ENCODE peak calls at places on chromosomes 1 and 21, in four cellular contexts. One of them, this sample, is unnamed.

GRCh38 chr1:53485478-53486394 is 26.5 kb downstream of the DMRTB1 start:
- DNase-seq in GM12878: no peak
- DNase-seq in HepG2: peak; percentile 49
- DNase-seq in K562: peak; percentile 87
- DNase-seq in this sample: peak; percentile 73

GRCh38 chr1:109547412-109548320 is 749 bp upstream of the GNAI3 start:
- DNase-seq in HepG2: no peak
- DNase-seq in K562: peak; percentile 42
- DNase-seq in GM12878: no peak
- DNase-seq in this sample: no peak

GRCh38 chr1:197352011-197352410 is 84.0 kb downstream of the CRB1 start:
- DNase-seq in GM12878: no peak
- DNase-seq in HepG2: no peak
- DNase-seq in K562: no peak
- DNase-seq in this sample: no peak

GRCh38 chr1:10217748-10218441 is 7.5 kb downstream of the KIF1B start:
- DNase-seq in GM12878: no peak
- DNase-seq in K562: no peak
- DNase-seq in HepG2: no peak
- DNase-seq in this sample: no peak

GRCh38 chr1:235075955-235076308 is 52.7 kb downstream of the TOMM20 start:
- DNase-seq in HepG2: no peak
- DNase-seq in K562: no peak
- DNase-seq in GM12878: no peak
- DNase-seq in this sample: no peak

GRCh38 chr1:152879559-152880198 is 1.6 kb downstream of the SMCP start:
- DNase-seq in K562: no peak
- DNase-seq in GM12878: no peak
- DNase-seq in HepG2: no peak
- DNase-seq in this sample: no peak

GRCh38 chr1:91631718-91632330 is 131.2 kb downstream of the CDC7 start:
- DNase-seq in HepG2: no peak
- DNase-seq in GM12878: no peak
- DNase-seq in K562: no peak
- DNase-seq in this sample: no peak

GRCh38 chr1:156487862-156488261 is 12.7 kb downstream of the MEF2D start:
- DNase-seq in HepG2: no peak
- DNase-seq in GM12878: no peak
- DNase-seq in K562: no peak
- DNase-seq in this sample: no peak

GRCh38 chr1:5232537-5232936 is 578.1 kb downstream of the AJAP1 start:
- DNase-seq in K562: no peak
- DNase-seq in GM12878: no peak
- DNase-seq in HepG2: no peak
- DNase-seq in this sample: no peak

GRCh38 chr1:4726620-4727341 is 72.4 kb downstream of the AJAP1 start:
- DNase-seq in K562: no peak
- DNase-seq in HepG2: no peak
- DNase-seq in GM12878: no peak
- DNase-seq in this sample: no peak

GRCh38 chr1:21335750-21336168 is 45.5 kb upstream of the ECE1 start:
- DNase-seq in HepG2: no peak
- DNase-seq in K562: no peak
- DNase-seq in GM12878: no peak
- DNase-seq in this sample: no peak

GRCh38 chr1:89356658-89357400 is 7.0 kb upstream of the GBP6 start:
- DNase-seq in GM12878: no peak
- DNase-seq in K562: no peak
- DNase-seq in HepG2: peak; percentile 89
- DNase-seq in this sample: no peak

GRCh38 chr1:24694380-24694843 is 50.8 kb upstream of the CLIC4 start:
- DNase-seq in HepG2: no peak
- DNase-seq in K562: peak; percentile 35
- DNase-seq in GM12878: peak; percentile 79
- DNase-seq in this sample: no peak

GRCh38 chr1:14603641-14604040 is 5.2 kb downstream of the KAZN start:
- DNase-seq in HepG2: no peak
- DNase-seq in K562: no peak
- DNase-seq in GM12878: no peak
- DNase-seq in this sample: no peak

GRCh38 chr1:119968068-119968492 is 71.8 kb upstream of the ADAM30 start:
- DNase-seq in GM12878: peak; percentile 31
- DNase-seq in K562: peak; percentile 61
- DNase-seq in HepG2: peak; percentile 63
- DNase-seq in this sample: peak; percentile 6

GRCh38 chr21:45279446-45280177 is 8.1 kb downstream of the POFUT2 start:
- DNase-seq in GM12878: no peak
- DNase-seq in K562: no peak
- DNase-seq in HepG2: no peak
- DNase-seq in this sample: no peak

GRCh38 chr1:8816831-8817412 is 518 bp downstream of the RERE start:
- DNase-seq in HepG2: no peak
- DNase-seq in K562: peak; percentile 51
- DNase-seq in GM12878: peak; percentile 34
- DNase-seq in this sample: no peak

GRCh38 chr1:156402621-156403020 is 33.6 kb downstream of the RHBG start:
- DNase-seq in K562: no peak
- DNase-seq in GM12878: no peak
- DNase-seq in HepG2: no peak
- DNase-seq in this sample: no peak

GRCh38 chr1:29550119-29550841 is 314.0 kb downstream of the PTPRU start:
- DNase-seq in K562: no peak
- DNase-seq in HepG2: no peak
- DNase-seq in GM12878: no peak
- DNase-seq in this sample: no peak

GRCh38 chr1:54173681-54174080 is 20.9 kb upstream of the CDCP2 start:
- DNase-seq in K562: no peak
- DNase-seq in GM12878: no peak
- DNase-seq in HepG2: no peak
- DNase-seq in this sample: no peak

DNA sequence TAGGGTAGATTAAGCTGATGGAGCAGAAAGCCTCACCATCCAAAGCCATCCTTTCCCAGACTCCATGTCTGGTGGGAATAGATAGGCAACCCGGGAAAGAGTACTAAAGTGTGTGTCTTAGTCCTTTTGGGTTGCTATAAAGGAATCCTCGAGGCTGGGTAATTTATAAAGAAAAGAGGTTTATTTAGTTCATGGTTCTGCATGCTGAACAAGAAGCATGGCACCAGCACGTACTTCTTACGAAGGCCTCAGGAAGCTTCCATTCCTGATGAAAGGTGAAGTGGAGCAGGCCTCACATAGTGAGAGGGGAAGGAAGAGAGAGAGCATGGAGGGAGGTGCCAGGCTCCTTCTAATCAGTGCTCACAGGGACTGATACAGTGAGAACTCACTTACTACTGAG is 6.2 kb upstream of the SLC37A1 start:
- DNase-seq in GM12878: no peak
- DNase-seq in HepG2: no peak
- DNase-seq in K562: no peak
- DNase-seq in this sample: no peak
- TF ChIP-seq CHD4 in GM12878: no peak
- TF ChIP-seq CHD4 in HepG2: no peak
- TF ChIP-seq CHD4 in K562: no peak
- TF ChIP-seq CHD4 in this sample: no peak

GRCh38 chr1:79264285-79264684 is 257.8 kb upstream of the ADGRL4 start:
- DNase-seq in GM12878: no peak
- DNase-seq in HepG2: no peak
- DNase-seq in K562: no peak
- DNase-seq in this sample: no peak
- TF ChIP-seq CHD4 in GM12878: no peak
- TF ChIP-seq CHD4 in HepG2: no peak
- TF ChIP-seq CHD4 in K562: no peak
- TF ChIP-seq CHD4 in this sample: no peak

GRCh38 chr1:183586455-183586854 is 3.8 kb downstream of the NCF2 start:
- DNase-seq in HepG2: no peak
- DNase-seq in GM12878: no peak
- DNase-seq in K562: no peak
- DNase-seq in this sample: no peak
- TF ChIP-seq CHD4 in HepG2: no peak
- TF ChIP-seq CHD4 in GM12878: no peak
- TF ChIP-seq CHD4 in K562: no peak
- TF ChIP-seq CHD4 in this sample: no peak

GRCh38 chr1:175520186-175520585 is 223.2 kb downstream of the TNR start:
- DNase-seq in K562: no peak
- DNase-seq in HepG2: no peak
- DNase-seq in GM12878: no peak
- DNase-seq in this sample: no peak
- TF ChIP-seq CHD4 in K562: no peak
- TF ChIP-seq CHD4 in HepG2: no peak
- TF ChIP-seq CHD4 in GM12878: no peak
- TF ChIP-seq CHD4 in this sample: no peak

DNA sequence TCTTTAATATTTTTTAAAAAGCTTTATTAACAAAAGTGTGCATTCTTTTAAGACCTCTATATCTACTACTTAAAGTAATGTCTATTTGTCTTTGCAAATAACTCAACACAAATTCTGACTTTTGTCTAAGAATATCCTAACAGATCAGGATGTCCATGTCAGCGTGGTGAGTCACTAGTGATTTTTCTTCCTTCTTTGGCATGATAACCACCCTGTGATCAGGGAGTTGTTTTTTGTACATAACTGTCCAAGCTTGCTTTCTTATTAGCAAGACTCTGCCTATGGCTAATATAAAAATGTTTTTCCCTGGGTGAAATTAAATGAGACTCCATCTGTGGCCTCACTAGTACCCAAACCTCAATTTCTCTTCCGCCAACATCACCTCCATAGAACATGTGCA is 688.9 kb upstream of the ADGRL2 start:
- DNase-seq in GM12878: no peak
- DNase-seq in K562: no peak
- DNase-seq in HepG2: no peak
- DNase-seq in this sample: no peak
- TF ChIP-seq CHD4 in GM12878: no peak
- TF ChIP-seq CHD4 in K562: no peak
- TF ChIP-seq CHD4 in HepG2: no peak
- TF ChIP-seq CHD4 in this sample: no peak

GRCh38 chr1:33211972-33212371 is 30.1 kb upstream of the TRIM62 start:
- DNase-seq in HepG2: no peak
- DNase-seq in K562: no peak
- DNase-seq in GM12878: no peak
- DNase-seq in this sample: no peak
- TF ChIP-seq CHD4 in HepG2: no peak
- TF ChIP-seq CHD4 in K562: no peak
- TF ChIP-seq CHD4 in GM12878: no peak
- TF ChIP-seq CHD4 in this sample: no peak